ENCODE peak calls at places on chromosomes 3 and 15, in four cellular contexts. Q is left ventricle myocardium inferior, T is heart right ventricle, W is fibroblast of lung. U is an unnamed sample.
A peak's percentile ranks its signal among the peaks of the same experiment; 100 is the strongest.

GRCh38 chr3:123331006-123331405 is 117.9 kb downstream of the ADCY5 start:
- DNase-seq in Q (peak; percentile 61), T (peak; percentile 59), W (no peak), U (no peak)

GRCh38 chr15:57118013-57118799 is 199.8 kb downstream of the TCF12 start:
- DNase-seq in Q (no peak), T (no peak), W (peak; percentile 19), U (no peak)

GRCh38 chr15:92619380-92620101 is 36.0 kb downstream of the FAM174B start:
- DNase-seq in Q (no peak), T (no peak), W (peak; percentile 89), U (no peak)

GRCh38 chr15:77025066-77025435 is 30.1 kb downstream of the PSTPIP1 start:
- DNase-seq in Q (no peak), T (no peak), W (no peak), U (peak; percentile 27)

GRCh38 chr3:37680393-37680792 is 181.3 kb upstream of the CTDSPL start:
- DNase-seq in Q (no peak), T (no peak), W (no peak), U (no peak)

GRCh38 chr15:101251830-101252820 is at the start of gene CHSY1:
- DNase-seq in Q (peak; percentile 94), T (peak; percentile 95), W (peak; percentile 95), U (peak; percentile 93)

GRCh38 chr3:43503067-43503728 is 118.6 kb downstream of the ANO10 start:
- DNase-seq in Q (no peak), T (no peak), W (peak; percentile 73), U (no peak)

GRCh38 chr3:154730221-154730620 is 300.2 kb upstream of the GPR149 start:
- DNase-seq in Q (no peak), T (no peak), W (no peak), U (no peak)

GRCh38 chr3:40842714-40843113 is 318.0 kb downstream of the ZNF621 start:
- DNase-seq in Q (no peak), T (no peak), W (no peak), U (no peak)

GRCh38 chr3:171892457-171892856 is 49.3 kb downstream of the TMEM212 start:
- DNase-seq in Q (no peak), T (no peak), W (no peak), U (no peak)

GRCh38 chr15:60764408-60764963 is 285.5 kb upstream of the ICE2 start:
- DNase-seq in Q (no peak), T (no peak), W (no peak), U (no peak)

GRCh38 chr3:50276762-50277101 is 2.2 kb upstream of the LSMEM2 start:
- DNase-seq in Q (no peak), T (no peak), W (no peak), U (no peak)

GRCh38 chr3:50275996-50276761 is 2.7 kb upstream of the LSMEM2 start:
- DNase-seq in Q (no peak), T (no peak), W (no peak), U (no peak)

GRCh38 chr3:50279255-50280016 is 549 bp downstream of the LSMEM2 start:
- DNase-seq in Q (no peak), T (no peak), W (no peak), U (no peak)

GRCh38 chr3:50278106-50278867 is 600 bp upstream of the LSMEM2 start:
- DNase-seq in Q (no peak), T (no peak), W (no peak), U (no peak)

GRCh38 chr3:50278868-50279224 is at the start of gene LSMEM2:
- DNase-seq in Q (peak; percentile 66), T (peak; percentile 69), W (no peak), U (no peak)
- H3K4me1 ChIP-seq in Q (peaks cover 50% of the 10 kb centered on the region), T (peaks cover 53% of the 10 kb centered on the region), W (no peaks in the 10 kb centered on the region), U (peaks cover 5% of the 10 kb centered on the region)

DNA sequence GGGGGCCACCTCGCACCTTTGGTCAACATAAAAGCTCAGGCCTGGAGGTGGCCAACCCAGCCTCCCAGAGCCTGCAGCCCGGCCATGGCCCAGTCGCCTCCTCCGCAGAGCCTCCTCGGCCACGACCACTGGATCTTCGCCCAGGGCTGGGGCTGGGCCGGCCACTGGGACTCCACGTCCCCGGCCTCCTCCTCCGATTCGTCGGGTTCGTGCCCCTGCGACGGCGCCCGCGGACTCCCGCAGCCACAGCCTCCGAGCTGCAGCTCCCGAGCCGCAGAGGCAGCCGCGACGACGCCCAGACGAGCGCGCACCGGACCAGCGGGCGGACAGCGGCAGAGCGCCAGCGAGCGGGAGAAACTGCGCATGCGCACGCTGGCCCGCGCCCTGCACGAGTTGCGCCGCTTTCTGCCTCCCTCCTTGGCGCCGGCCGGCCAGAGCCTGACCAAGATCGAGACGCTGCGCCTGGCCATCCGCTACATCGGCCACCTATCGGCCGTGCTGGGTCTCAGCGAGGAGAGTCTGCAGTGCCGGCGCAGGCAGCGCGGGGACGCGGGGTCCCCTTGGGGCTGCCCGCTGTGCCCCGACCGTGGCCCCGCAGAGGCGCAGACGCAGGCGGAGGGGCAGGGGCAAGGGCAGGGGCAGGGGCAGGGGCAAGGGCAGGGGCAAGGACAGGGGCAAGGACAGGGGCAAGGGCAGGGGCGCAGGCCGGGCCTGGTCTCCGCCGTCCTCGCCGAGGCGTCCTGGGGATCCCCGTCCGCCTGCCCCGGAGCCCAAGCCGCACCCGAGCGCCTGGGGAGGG is at the start of gene MESP2:
- DNase-seq in Q (peak; percentile 86), T (peak; percentile 91), W (peak; percentile 76), U (peak; percentile 89)
- TF ChIP-seq CTCF in Q (peak; percentile 72), T (peak; percentile 68), W (peak; percentile 29), U (peak; percentile 35)

DNA sequence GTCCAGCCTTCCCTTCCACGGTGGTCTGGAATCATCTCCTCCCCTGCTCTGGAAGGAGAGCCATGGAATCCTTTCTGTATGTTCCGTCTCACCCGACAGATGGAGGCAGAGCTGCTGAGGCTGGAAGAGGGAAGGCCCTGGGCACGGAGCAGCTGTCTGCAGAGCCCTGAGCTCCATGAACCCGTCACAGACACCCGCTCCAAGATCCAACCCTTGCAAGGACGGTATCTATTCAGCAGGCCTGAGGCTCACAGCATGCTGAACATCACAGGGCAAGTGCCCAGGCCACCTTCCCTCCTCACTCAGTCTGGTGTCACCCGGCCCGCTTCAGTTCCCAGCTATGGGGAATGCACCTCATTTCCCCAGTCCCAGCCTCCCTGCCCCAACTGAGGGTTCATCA is 103.9 kb downstream of the LRIG1 start:
- DNase-seq in Q (no peak), T (no peak), W (no peak), U (no peak)
- H3K4me1 ChIP-seq in Q (peaks cover 62% of the 10 kb centered on the region), T (peaks cover 45% of the 10 kb centered on the region), W (peaks cover 11% of the 10 kb centered on the region), U (no peaks in the 10 kb centered on the region)

GRCh38 chr15:33975023-33975565 is 6.8 kb downstream of the CHRM5 start:
- DNase-seq in Q (no peak), T (no peak), W (peak; percentile 32), U (no peak)
- TF ChIP-seq CTCF in Q (no peak), T (no peak), W (peak; percentile 16), U (no peak)

GRCh38 chr3:66464512-66464894 is 36.3 kb downstream of the LRIG1 start:
- DNase-seq in Q (no peak), T (no peak), W (peak; percentile 49), U (no peak)
- H3K4me1 ChIP-seq in Q (peaks cover 78% of the 10 kb centered on the region), T (peaks cover 59% of the 10 kb centered on the region), W (peaks cover 7% of the 10 kb centered on the region), U (no peaks in the 10 kb centered on the region)

GRCh38 chr3:10334461-10334860 is 13.5 kb upstream of the SEC13 start:
- DNase-seq in Q (no peak), T (no peak), W (no peak), U (no peak)
- TF ChIP-seq CTCF in Q (no peak), T (no peak), W (no peak), U (no peak)

GRCh38 chr3:14810070-14810732 is 8.6 kb upstream of the FGD5 start:
- DNase-seq in Q (peak; percentile 55), T (peak; percentile 59), W (no peak), U (no peak)
- H3K4me1 ChIP-seq in Q (peaks cover 78% of the 10 kb centered on the region), T (peaks cover 67% of the 10 kb centered on the region), W (no peaks in the 10 kb centered on the region), U (no peaks in the 10 kb centered on the region)